ENCODE peak calls at places on chromosomes 2 and 18, in seven cellular contexts. S is esophagus squamous epithelium, G is fibroblast of lung, J is lower lobe of right lung, P is right lobe of liver, U is adrenal gland, L is A549. H is an unnamed sample.

GRCh38 chr2:236021497-236022057 is 146.6 kb downstream of the GBX2 start:
- DNase-seq in S (no peak), G (no peak), J (no peak), P (no peak), U (no peak), L (no peak), H (no peak)

GRCh38 chr2:27353762-27354596 is 2.6 kb downstream of the GTF3C2 start:
- DNase-seq in S (no peak), G (no peak), J (no peak), P (no peak), U (peak), L (no peak), H (no peak)

GRCh38 chr18:23563377-23564043 is 22.8 kb downstream of the NPC1 start:
- DNase-seq in S (no peak), G (peak), J (no peak), P (no peak), U (no peak), L (no peak), H (no peak)

GRCh38 chr2:106076941-106077340 is 117.2 kb downstream of the UXS1 start:
- DNase-seq in S (no peak), G (no peak), J (no peak), P (no peak), U (no peak), L (no peak), H (no peak)

GRCh38 chr2:121253021-121253673 is 31.9 kb downstream of the TFCP2L1 start:
- DNase-seq in S (no peak), G (no peak), J (no peak), P (no peak), U (no peak), L (no peak), H (peak)

GRCh38 chr2:230949966-230950832 is 25.2 kb upstream of the GPR55 start:
- DNase-seq in S (no peak), G (no peak), J (no peak), P (no peak), U (no peak), L (no peak), H (no peak)

GRCh38 chr2:3254438-3254941 is 123.1 kb downstream of the EIPR1 start:
- DNase-seq in S (no peak), G (no peak), J (no peak), P (no peak), U (no peak), L (no peak), H (no peak)

GRCh38 chr2:178825183-178825582 is 18.0 kb upstream of the TTN start:
- DNase-seq in S (no peak), G (peak), J (no peak), P (no peak), U (no peak), L (no peak), H (no peak)

GRCh38 chr18:69002233-69002632 is 204.4 kb downstream of the CCDC102B start:
- DNase-seq in S (no peak), G (no peak), J (no peak), P (no peak), U (no peak), L (no peak), H (no peak)

GRCh38 chr2:961786-962185 is 11.1 kb downstream of the SNTG2 start:
- DNase-seq in S (no peak), G (no peak), J (no peak), P (no peak), U (no peak), L (no peak), H (no peak)
- H3K4me3 ChIP-seq in S (no peak), G (no peak), J (no peak), P (no peak), U (no peak), L (no peak), H (no peak)

GRCh38 chr2:43054367-43054766 is 172.0 kb downstream of the ZFP36L2 start:
- DNase-seq in S (no peak), G (no peak), J (no peak), P (no peak), U (no peak), L (no peak), H (no peak)
- TF ChIP-seq CTCF in S (no peak), G (no peak), J (no peak), P (no peak), U (no peak), L (no peak), H (no peak)

GRCh38 chr18:79460445-79461300 is 64.9 kb downstream of the NFATC1 start:
- DNase-seq in S (no peak), G (no peak), J (no peak), P (no peak), U (no peak), L (no peak), H (no peak)

GRCh38 chr18:79459946-79460345 is 64.2 kb downstream of the NFATC1 start:
- DNase-seq in S (no peak), G (no peak), J (no peak), P (no peak), U (no peak), L (no peak), H (no peak)

GRCh38 chr18:79457652-79458051 is 61.9 kb downstream of the NFATC1 start:
- DNase-seq in S (no peak), G (no peak), J (no peak), P (no peak), U (no peak), L (no peak), H (no peak)

GRCh38 chr18:79458131-79458838 is 62.6 kb downstream of the NFATC1 start:
- DNase-seq in S (no peak), G (peak), J (no peak), P (no peak), U (peak), L (peak), H (peak)

GRCh38 chr18:79458917-79459803 is 63.4 kb downstream of the NFATC1 start:
- DNase-seq in S (no peak), G (no peak), J (no peak), P (no peak), U (no peak), L (no peak), H (no peak)
- H3K27ac ChIP-seq in S (peak), G (no peak), J (peak), P (no peak), U (no peak), L (no peak), H (peak)

GRCh38 chr2:72144746-72145657 is 2.7 kb downstream of the CYP26B1 start:
- DNase-seq in S (no peak), G (no peak), J (no peak), P (peak), U (no peak), L (peak), H (peak)

GRCh38 chr2:72144412-72144745 is 3.3 kb downstream of the CYP26B1 start:
- DNase-seq in S (no peak), G (no peak), J (no peak), P (no peak), U (no peak), L (no peak), H (no peak)

GRCh38 chr2:72146357-72147302 is 1.0 kb downstream of the CYP26B1 start:
- DNase-seq in S (no peak), G (no peak), J (peak), P (peak), U (no peak), L (no peak), H (peak)

GRCh38 chr2:72147303-72147970 is at the start of gene CYP26B1:
- DNase-seq in S (no peak), G (no peak), J (peak), P (peak), U (peak), L (no peak), H (peak)

GRCh38 chr2:72145658-72146329 is 1.9 kb downstream of the CYP26B1 start:
- DNase-seq in S (no peak), G (no peak), J (no peak), P (no peak), U (no peak), L (no peak), H (peak)
- H3K4me3 ChIP-seq in S (peak), G (peak), J (peak), P (peak), U (peak), L (peak), H (peak)

GRCh38 chr18:46408334-46408987 is 248.6 kb downstream of the LOXHD1 start:
- DNase-seq in S (no peak), G (no peak), J (no peak), P (no peak), U (no peak), L (peak), H (no peak)
- TF ChIP-seq CTCF in S (no peak), G (no peak), J (no peak), P (no peak), U (no peak), L (no peak), H (no peak)

GRCh38 chr2:98036349-98037000 is 40.7 kb upstream of the TMEM131 start:
- DNase-seq in S (no peak), G (no peak), J (no peak), P (no peak), U (no peak), L (no peak), H (no peak)

GRCh38 chr2:98040331-98040939 is 44.7 kb upstream of the TMEM131 start:
- DNase-seq in S (no peak), G (no peak), J (no peak), P (no peak), U (no peak), L (no peak), H (no peak)

GRCh38 chr2:98039085-98039756 is 43.5 kb upstream of the TMEM131 start:
- DNase-seq in S (no peak), G (no peak), J (peak), P (no peak), U (peak), L (no peak), H (peak)

GRCh38 chr2:98037206-98037605 is 41.5 kb upstream of the TMEM131 start:
- DNase-seq in S (no peak), G (no peak), J (no peak), P (no peak), U (peak), L (no peak), H (no peak)

DNA sequence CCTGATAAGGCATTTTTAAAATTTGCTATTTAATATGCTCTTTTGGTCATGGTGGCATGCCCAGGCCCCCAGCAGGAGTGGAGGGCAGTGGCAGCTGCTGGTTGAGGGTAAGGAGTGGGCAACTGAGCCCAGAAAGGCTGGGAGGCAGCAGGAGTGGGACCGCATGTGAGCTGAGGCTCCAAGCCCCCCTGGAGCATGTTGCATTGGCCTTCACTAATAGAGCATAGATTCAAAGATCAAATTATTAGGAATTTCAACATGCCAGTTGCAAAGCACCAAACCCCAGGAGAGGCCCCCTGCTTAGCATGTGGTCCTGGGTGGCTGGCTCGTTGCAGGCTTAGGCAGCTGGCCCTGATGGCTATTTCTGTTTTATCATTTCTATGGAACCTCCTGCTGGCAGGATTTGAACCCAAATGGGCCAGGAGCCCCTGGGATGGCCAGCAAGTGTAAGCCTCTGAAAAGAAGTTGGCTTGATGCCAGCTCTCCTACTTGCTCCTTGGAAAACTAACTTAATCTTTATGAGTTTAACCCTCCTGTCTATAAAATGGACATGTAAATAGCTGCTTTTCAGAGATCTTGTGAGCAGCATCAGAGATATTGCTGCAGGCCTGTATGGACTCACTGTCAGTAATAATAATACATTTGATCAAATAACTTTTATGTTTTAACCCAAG is 42.1 kb upstream of the TMEM131 start:
- DNase-seq in S (no peak), G (no peak), J (no peak), P (no peak), U (no peak), L (no peak), H (no peak)
- H3K27ac ChIP-seq in S (no peak), G (no peak), J (no peak), P (no peak), U (no peak), L (no peak), H (no peak)

DNA sequence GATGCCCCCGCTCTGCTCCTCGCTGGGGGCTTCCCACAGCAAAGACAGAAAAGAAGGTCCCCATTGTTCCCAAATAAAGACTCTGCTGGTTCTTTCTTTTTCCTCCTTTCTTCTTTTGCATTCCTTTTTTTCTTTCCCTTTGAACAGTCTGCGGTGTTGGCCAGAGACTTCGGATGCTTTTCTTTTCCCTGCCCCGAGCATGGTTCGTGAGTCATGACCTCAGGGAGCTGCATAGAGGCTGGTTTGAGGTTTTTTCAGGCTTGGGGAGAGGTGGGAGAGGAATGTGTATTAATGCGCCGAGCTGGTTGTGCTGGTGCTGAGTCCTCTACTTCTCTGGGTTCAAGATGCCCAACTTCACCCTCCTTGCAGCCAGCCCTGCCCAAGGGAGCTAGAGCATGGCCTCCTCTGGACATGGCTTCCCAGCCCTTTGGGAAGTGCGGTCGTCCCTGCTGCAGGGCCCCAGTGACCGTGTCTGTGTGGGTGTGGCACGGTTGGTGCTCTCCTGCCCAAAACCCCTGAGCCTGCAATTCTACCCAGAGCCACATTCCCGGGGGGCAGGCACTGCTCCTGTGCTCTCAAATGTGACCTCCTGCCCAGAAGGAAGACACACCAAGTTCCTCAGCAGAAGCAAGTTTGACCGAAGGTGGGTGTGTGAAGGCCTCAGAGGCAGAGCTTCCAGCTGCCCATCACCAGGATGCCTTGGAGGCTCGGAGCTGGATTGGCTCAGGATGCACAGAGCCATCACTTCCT is 9.0 kb upstream of the ARHGEF4 start:
- DNase-seq in S (no peak), G (peak), J (peak), P (no peak), U (no peak), L (no peak), H (no peak)
- H3K4me3 ChIP-seq in S (no peak), G (no peak), J (no peak), P (no peak), U (no peak), L (no peak), H (no peak)

H was measured in left lung.